ENCODE peak calls at places on chromosomes 3 and 15, in four cellular contexts. L, I, X and M are unnamed samples.

GRCh38 chr3:173748140-173748539 is 350.6 kb downstream of the NLGN1 start:
- DNase-seq in L (no peak), I (no peak), X (no peak), M (no peak)

GRCh38 chr3:136120373-136121348 is 75.5 kb downstream of the MSL2 start:
- DNase-seq in L (no peak), I (no peak), X (no peak), M (no peak)

GRCh38 chr15:33152502-33153109 is 41.9 kb downstream of the FMN1 start:
- DNase-seq in L (no peak), I (no peak), X (no peak), M (no peak)

GRCh38 chr3:71160800-71161546 is 422.6 kb downstream of the FOXP1 start:
- DNase-seq in L (no peak), I (no peak), X (no peak), M (no peak)

GRCh38 chr15:80489030-80489594 is 84.9 kb downstream of the ARNT2 start:
- DNase-seq in L (no peak), I (peak), X (no peak), M (no peak)

GRCh38 chr15:68380456-68380855 is 51.5 kb downstream of the ITGA11 start:
- DNase-seq in L (no peak), I (no peak), X (no peak), M (no peak)

GRCh38 chr15:23497710-23498111 is 50.7 kb upstream of the GOLGA6L2 start:
- DNase-seq in L (no peak), I (no peak), X (peak), M (peak)

GRCh38 chr3:115655761-115656282 is 32.5 kb downstream of the GAP43 start:
- DNase-seq in L (no peak), I (no peak), X (no peak), M (no peak)

GRCh38 chr15:47887181-47887580 is 169.9 kb downstream of the SEMA6D start:
- DNase-seq in L (no peak), I (no peak), X (no peak), M (no peak)

GRCh38 chr3:50708620-50709019 is 33.9 kb downstream of the DOCK3 start:
- DNase-seq in L (no peak), I (no peak), X (no peak), M (no peak)

GRCh38 chr15:40103864-40104271 is 4.8 kb downstream of the BMF start:
- DNase-seq in L (no peak), I (no peak), X (no peak), M (no peak)

GRCh38 chr3:188948658-188949400 is 222.9 kb upstream of the TPRG1 start:
- DNase-seq in L (no peak), I (peak), X (no peak), M (no peak)

GRCh38 chr3:51937014-51937413 is 4.7 kb downstream of the RRP9 start:
- DNase-seq in L (no peak), I (no peak), X (no peak), M (no peak)
- TF ChIP-seq ELF4 in L (no peak), I (no peak), X (no peak), M (no peak)

DNA sequence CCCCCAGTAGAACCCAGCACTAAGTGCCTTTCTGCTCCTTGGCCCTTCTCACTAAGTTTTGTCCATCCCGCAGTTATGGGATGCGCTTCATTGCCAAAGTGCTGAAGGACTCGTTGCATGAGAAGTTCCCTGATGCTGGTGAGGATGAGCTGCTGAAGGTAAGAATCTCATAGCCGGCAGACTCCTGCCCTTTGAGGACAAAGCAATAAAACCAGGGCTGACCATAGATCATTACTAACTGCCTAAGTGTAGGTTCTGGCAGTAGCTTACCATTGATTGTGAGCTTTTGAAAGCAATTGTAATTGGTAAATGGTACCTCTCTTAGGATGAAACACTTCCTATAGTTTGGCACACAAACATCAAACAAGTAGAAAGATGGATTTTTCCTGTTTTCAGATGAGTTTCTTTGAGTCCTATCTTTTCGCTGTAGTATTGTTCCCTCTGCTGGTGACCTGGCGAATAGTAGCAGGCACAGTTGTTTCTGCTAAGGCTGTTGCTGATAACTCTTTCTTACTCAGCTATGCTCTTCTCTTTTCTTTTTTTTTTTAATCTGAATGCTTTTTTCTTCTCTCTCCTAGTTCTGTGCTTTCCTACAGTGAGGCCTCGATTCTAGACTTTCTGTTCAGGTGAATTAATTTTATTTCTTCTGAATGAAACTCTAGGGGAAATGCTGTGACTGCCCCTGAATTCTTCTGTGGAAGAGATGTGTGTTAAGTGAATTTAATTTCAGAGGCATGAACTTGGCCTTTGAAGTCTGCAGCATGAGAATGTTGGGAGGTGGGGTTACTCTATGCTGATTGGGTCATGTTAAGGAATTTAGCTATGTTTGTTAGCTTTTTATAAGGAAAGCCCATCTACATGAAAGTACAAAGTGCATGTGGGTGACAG is 47.4 kb upstream of the CRTC3 start:
- DNase-seq in L (peak), I (peak), X (peak), M (peak)
- TF ChIP-seq ELF4 in L (no peak), I (no peak), X (no peak), M (no peak)

GRCh38 chr3:164418426-164418825 is 659.9 kb downstream of the SI start:
- DNase-seq in L (no peak), I (no peak), X (no peak), M (no peak)
- TF ChIP-seq ELF4 in L (no peak), I (no peak), X (no peak), M (no peak)

GRCh38 chr3:106691476-106691875 is 685.8 kb upstream of the CCDC54 start:
- DNase-seq in L (no peak), I (no peak), X (no peak), M (no peak)
- TF ChIP-seq ELF4 in L (no peak), I (no peak), X (no peak), M (no peak)

GRCh38 chr3:138314751-138315150 is 14.9 kb downstream of the NME9 start:
- DNase-seq in L (no peak), I (no peak), X (no peak), M (no peak)
- TF ChIP-seq ELF4 in L (no peak), I (no peak), X (no peak), M (no peak)

GRCh38 chr3:139434764-139435291 is 41.5 kb downstream of the RBP2 start:
- DNase-seq in L (no peak), I (no peak), X (no peak), M (no peak)
- TF ChIP-seq ELF4 in L (no peak), I (no peak), X (no peak), M (no peak)